ENCODE peak calls at places on chromosomes 16 and 17, in eight cellular contexts. Q is chondrocyte; X is Caco-2; J is tibial artery; S is OCI-LY7; H is activated CD4-positive, alpha-beta T cell treated with anti-CD3 and anti-CD28 coated beads for 24 hours; A is occipital lobe; D is H4. G is an unnamed sample.

GRCh38 chr16:28282045-28282444 is 10.3 kb upstream of the SBK1 start:
- DNase-seq in Q (no peak), X (no peak), J (no peak), S (no peak), H (no peak), A (no peak), D (no peak), G (no peak)

GRCh38 chr16:19093631-19094541 is 19.9 kb upstream of the ITPRIPL2 start:
- DNase-seq in Q (no peak), X (no peak), J (peak), S (no peak), H (no peak), A (no peak), D (no peak), G (no peak)

GRCh38 chr16:57019746-57020145 is 30.4 kb downstream of the NLRC5 start:
- DNase-seq in Q (no peak), X (no peak), J (no peak), S (no peak), H (no peak), A (no peak), D (no peak), G (no peak)

GRCh38 chr17:40909755-40910154 is 24.7 kb upstream of the KRT20 start:
- DNase-seq in Q (no peak), X (no peak), J (no peak), S (no peak), H (no peak), A (no peak), D (peak), G (peak)

GRCh38 chr16:50988441-50988840 is 162.6 kb downstream of the SALL1 start:
- DNase-seq in Q (no peak), X (no peak), J (no peak), S (peak), H (no peak), A (no peak), D (no peak), G (no peak)

GRCh38 chr17:75875182-75875939 is 3.0 kb downstream of the TRIM47 start:
- DNase-seq in Q (no peak), X (no peak), J (no peak), S (no peak), H (no peak), A (no peak), D (no peak), G (no peak)

GRCh38 chr17:43905985-43906852 is 1.1 kb downstream of the MPP2 start:
- DNase-seq in Q (no peak), X (no peak), J (peak), S (no peak), H (no peak), A (peak), D (no peak), G (peak)

GRCh38 chr17:59327136-59327878 is 4.1 kb upstream of the YPEL2 start:
- DNase-seq in Q (no peak), X (no peak), J (peak), S (no peak), H (no peak), A (no peak), D (no peak), G (no peak)

GRCh38 chr16:4263504-4264436 is 9.1 kb downstream of the TFAP4 start:
- DNase-seq in Q (no peak), X (no peak), J (no peak), S (peak), H (no peak), A (no peak), D (no peak), G (peak)

GRCh38 chr17:10337136-10337535 is 35.7 kb downstream of the MYH13 start:
- DNase-seq in Q (no peak), X (no peak), J (no peak), S (no peak), H (no peak), A (peak), D (no peak), G (no peak)

GRCh38 chr16:14041164-14041563 is 30.0 kb upstream of the MRTFB start:
- DNase-seq in Q (no peak), X (no peak), J (no peak), S (no peak), H (no peak), A (no peak), D (no peak), G (no peak)

GRCh38 chr17:17516315-17516930 is 20.2 kb upstream of the RASD1 start:
- DNase-seq in Q (no peak), X (no peak), J (no peak), S (no peak), H (no peak), A (no peak), D (no peak), G (no peak)

GRCh38 chr17:81866440-81867122 is 4.6 kb downstream of the ARHGDIA start:
- DNase-seq in Q (no peak), X (no peak), J (no peak), S (peak), H (no peak), A (no peak), D (no peak), G (no peak)

G was measured in T47D.